ENCODE peak calls at places on chromosomes 16 and 17, in six cellular contexts. One of them, this sample, is unnamed.

GRCh38 chr17:68867759-68868516 is 87.3 kb downstream of the ABCA8 start:
- DNase-seq in tibial nerve: no peak
- DNase-seq in lung: no peak
- DNase-seq in H9: no peak
- DNase-seq in neural crest cell: no peak
- DNase-seq in glutamatergic neuron: no peak
- DNase-seq in this sample: no peak

GRCh38 chr16:68275611-68276191 is 11.4 kb downstream of the SLC7A6 start:
- DNase-seq in tibial nerve: no peak
- DNase-seq in lung: no peak
- DNase-seq in H9: no peak
- DNase-seq in neural crest cell: no peak
- DNase-seq in glutamatergic neuron: no peak
- DNase-seq in this sample: no peak

GRCh38 chr17:4304417-4305027 is 40.7 kb upstream of the ANKFY1 start:
- DNase-seq in tibial nerve: no peak
- DNase-seq in lung: peak; percentile 51
- DNase-seq in H9: no peak
- DNase-seq in neural crest cell: peak; percentile 52
- DNase-seq in glutamatergic neuron: peak; percentile 49
- DNase-seq in this sample: peak; percentile 22

GRCh38 chr17:36736201-36737156 is 135.1 kb downstream of the MRM1 start:
- DNase-seq in tibial nerve: no peak
- DNase-seq in lung: no peak
- DNase-seq in H9: peak; percentile 32
- DNase-seq in neural crest cell: no peak
- DNase-seq in glutamatergic neuron: no peak
- DNase-seq in this sample: no peak

GRCh38 chr16:15643453-15644305 is 725 bp upstream of the MARF1 start:
- DNase-seq in tibial nerve: no peak
- DNase-seq in lung: no peak
- DNase-seq in H9: no peak
- DNase-seq in neural crest cell: peak; percentile 4
- DNase-seq in glutamatergic neuron: no peak
- DNase-seq in this sample: peak; percentile 35

GRCh38 chr17:66655861-66656260 is 179.1 kb upstream of the CACNG5 start:
- DNase-seq in tibial nerve: no peak
- DNase-seq in lung: no peak
- DNase-seq in H9: no peak
- DNase-seq in neural crest cell: no peak
- DNase-seq in glutamatergic neuron: no peak
- DNase-seq in this sample: no peak

GRCh38 chr16:65032397-65032796 is 89.5 kb downstream of the CDH11 start:
- DNase-seq in tibial nerve: no peak
- DNase-seq in lung: no peak
- DNase-seq in H9: no peak
- DNase-seq in neural crest cell: no peak
- DNase-seq in glutamatergic neuron: no peak
- DNase-seq in this sample: no peak

GRCh38 chr17:68310141-68310540 is 18.8 kb downstream of the ARSG start:
- DNase-seq in tibial nerve: no peak
- DNase-seq in lung: no peak
- DNase-seq in H9: no peak
- DNase-seq in neural crest cell: no peak
- DNase-seq in glutamatergic neuron: no peak
- DNase-seq in this sample: no peak

GRCh38 chr16:48366165-48367093 is 18.8 kb downstream of the SIAH1 start:
- DNase-seq in tibial nerve: no peak
- DNase-seq in lung: peak; percentile 65
- DNase-seq in H9: peak; percentile 56
- DNase-seq in neural crest cell: no peak
- DNase-seq in glutamatergic neuron: peak; percentile 27
- DNase-seq in this sample: peak; percentile 66

GRCh38 chr17:80291260-80291659 is 30.6 kb downstream of the RNF213 start:
- DNase-seq in tibial nerve: no peak
- DNase-seq in lung: no peak
- DNase-seq in H9: no peak
- DNase-seq in neural crest cell: no peak
- DNase-seq in glutamatergic neuron: no peak
- DNase-seq in this sample: no peak

GRCh38 chr16:18833707-18834505 is 32.6 kb upstream of the ARL6IP1 start:
- DNase-seq in tibial nerve: no peak
- DNase-seq in lung: no peak
- DNase-seq in H9: no peak
- DNase-seq in neural crest cell: no peak
- DNase-seq in glutamatergic neuron: no peak
- DNase-seq in this sample: no peak

GRCh38 chr16:24013733-24014645 is 178.2 kb downstream of the PRKCB start:
- DNase-seq in tibial nerve: no peak
- DNase-seq in lung: no peak
- DNase-seq in H9: no peak
- DNase-seq in neural crest cell: no peak
- DNase-seq in glutamatergic neuron: no peak
- DNase-seq in this sample: no peak

GRCh38 chr17:49779730-49780220 is 8.7 kb upstream of the KAT7 start:
- DNase-seq in tibial nerve: no peak
- DNase-seq in lung: no peak
- DNase-seq in H9: no peak
- DNase-seq in neural crest cell: no peak
- DNase-seq in glutamatergic neuron: no peak
- DNase-seq in this sample: peak; percentile 79

GRCh38 chr17:7063518-7064094 is 16.4 kb downstream of the CLEC10A start:
- DNase-seq in tibial nerve: no peak
- DNase-seq in lung: no peak
- DNase-seq in H9: no peak
- DNase-seq in neural crest cell: no peak
- DNase-seq in glutamatergic neuron: no peak
- DNase-seq in this sample: no peak

GRCh38 chr17:60971515-60972369 is 294.1 kb downstream of the BCAS3 start:
- DNase-seq in tibial nerve: no peak
- DNase-seq in lung: no peak
- DNase-seq in H9: peak; percentile 64
- DNase-seq in neural crest cell: peak; percentile 41
- DNase-seq in glutamatergic neuron: peak; percentile 56
- DNase-seq in this sample: peak; percentile 41

GRCh38 chr17:78133179-78133951 is 2.8 kb downstream of the TMC8 start:
- DNase-seq in tibial nerve: no peak
- DNase-seq in lung: no peak
- DNase-seq in H9: no peak
- DNase-seq in neural crest cell: no peak
- DNase-seq in glutamatergic neuron: no peak
- DNase-seq in this sample: no peak

GRCh38 chr16:57186630-57187507 is 740 bp downstream of the RSPRY1 start:
- DNase-seq in tibial nerve: no peak
- DNase-seq in lung: peak; percentile 30
- DNase-seq in H9: peak; percentile 28
- DNase-seq in neural crest cell: peak; percentile 2
- DNase-seq in glutamatergic neuron: peak; percentile 26
- DNase-seq in this sample: no peak

GRCh38 chr16:31513126-31513525 is 4.9 kb upstream of the RUSF1 start:
- DNase-seq in tibial nerve: no peak
- DNase-seq in lung: no peak
- DNase-seq in H9: no peak
- DNase-seq in neural crest cell: no peak
- DNase-seq in glutamatergic neuron: no peak
- DNase-seq in this sample: no peak

DNA sequence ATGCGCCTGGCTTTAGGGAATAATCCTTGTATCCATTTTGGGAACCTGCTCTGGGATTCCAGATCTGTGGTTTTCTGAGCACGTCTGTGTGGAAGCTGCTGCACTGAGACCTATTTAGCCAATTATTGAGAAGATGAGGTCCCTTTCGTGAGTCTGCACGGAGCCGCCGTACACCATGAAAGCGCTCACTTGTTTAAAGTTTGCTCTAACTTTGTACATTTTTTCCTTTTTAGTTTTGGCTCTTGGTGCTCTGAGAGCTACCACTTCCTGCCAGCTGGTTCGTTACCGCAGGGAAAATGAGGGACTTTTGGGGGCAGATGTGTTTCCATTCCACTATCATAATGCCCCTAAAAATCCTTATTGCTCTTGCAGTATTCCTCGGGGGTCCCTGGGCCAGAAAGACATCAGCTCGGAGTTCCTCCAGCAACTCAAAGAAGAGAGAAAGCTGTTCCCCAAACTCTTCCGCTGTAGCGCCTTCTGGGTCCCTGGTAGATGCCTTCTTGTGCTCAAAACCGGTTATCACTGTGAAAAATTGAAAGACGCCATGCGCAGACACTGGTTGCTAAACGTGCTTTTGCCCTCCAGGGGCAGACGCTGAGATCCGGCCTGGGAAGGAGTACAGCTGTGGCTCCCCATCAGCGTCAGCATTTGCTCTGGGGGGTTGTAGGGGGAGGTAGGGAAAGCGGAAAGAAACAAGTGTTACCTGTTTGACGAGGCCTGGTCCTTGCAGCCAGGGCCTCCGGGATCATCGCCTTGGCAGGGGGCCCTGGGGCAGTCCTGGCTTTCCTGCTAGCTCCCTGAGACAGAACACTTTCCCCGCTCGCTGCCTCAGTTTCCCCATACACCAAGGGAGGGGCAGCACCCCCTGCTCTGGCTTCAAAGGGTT is 238.1 kb downstream of the MRTFB start:
- DNase-seq in tibial nerve: no peak
- DNase-seq in lung: no peak
- DNase-seq in H9: peak; percentile 82
- DNase-seq in neural crest cell: no peak
- DNase-seq in glutamatergic neuron: no peak
- DNase-seq in this sample: no peak
- TF ChIP-seq CTCF in tibial nerve: no peak
- TF ChIP-seq CTCF in lung: no peak
- TF ChIP-seq CTCF in H9: peak; percentile 48
- TF ChIP-seq CTCF in neural crest cell: peak; percentile 41
- TF ChIP-seq CTCF in glutamatergic neuron: no peak
- TF ChIP-seq CTCF in this sample: no peak

GRCh38 chr17:19390951-19391350 is 4.0 kb upstream of the MFAP4 start:
- DNase-seq in tibial nerve: no peak
- DNase-seq in lung: no peak
- DNase-seq in H9: no peak
- DNase-seq in neural crest cell: no peak
- DNase-seq in glutamatergic neuron: no peak
- DNase-seq in this sample: no peak
- TF ChIP-seq CTCF in tibial nerve: no peak
- TF ChIP-seq CTCF in lung: no peak
- TF ChIP-seq CTCF in H9: no peak
- TF ChIP-seq CTCF in neural crest cell: no peak
- TF ChIP-seq CTCF in glutamatergic neuron: no peak
- TF ChIP-seq CTCF in this sample: no peak

GRCh38 chr17:73953206-73954033 is 250.1 kb upstream of the RPL38 start:
- DNase-seq in tibial nerve: no peak
- DNase-seq in lung: no peak
- DNase-seq in H9: no peak
- DNase-seq in neural crest cell: no peak
- DNase-seq in glutamatergic neuron: no peak
- DNase-seq in this sample: no peak

GRCh38 chr17:73952136-73952497 is 251.4 kb upstream of the RPL38 start:
- DNase-seq in tibial nerve: no peak
- DNase-seq in lung: no peak
- DNase-seq in H9: no peak
- DNase-seq in neural crest cell: peak; percentile 32
- DNase-seq in glutamatergic neuron: peak; percentile 46
- DNase-seq in this sample: no peak

GRCh38 chr17:73950515-73950914 is 253.0 kb upstream of the RPL38 start:
- DNase-seq in tibial nerve: no peak
- DNase-seq in lung: no peak
- DNase-seq in H9: peak; percentile 56
- DNase-seq in neural crest cell: no peak
- DNase-seq in glutamatergic neuron: no peak
- DNase-seq in this sample: no peak

GRCh38 chr17:73954981-73955380 is 248.5 kb upstream of the RPL38 start:
- DNase-seq in tibial nerve: no peak
- DNase-seq in lung: no peak
- DNase-seq in H9: no peak
- DNase-seq in neural crest cell: no peak
- DNase-seq in glutamatergic neuron: no peak
- DNase-seq in this sample: no peak

DNA sequence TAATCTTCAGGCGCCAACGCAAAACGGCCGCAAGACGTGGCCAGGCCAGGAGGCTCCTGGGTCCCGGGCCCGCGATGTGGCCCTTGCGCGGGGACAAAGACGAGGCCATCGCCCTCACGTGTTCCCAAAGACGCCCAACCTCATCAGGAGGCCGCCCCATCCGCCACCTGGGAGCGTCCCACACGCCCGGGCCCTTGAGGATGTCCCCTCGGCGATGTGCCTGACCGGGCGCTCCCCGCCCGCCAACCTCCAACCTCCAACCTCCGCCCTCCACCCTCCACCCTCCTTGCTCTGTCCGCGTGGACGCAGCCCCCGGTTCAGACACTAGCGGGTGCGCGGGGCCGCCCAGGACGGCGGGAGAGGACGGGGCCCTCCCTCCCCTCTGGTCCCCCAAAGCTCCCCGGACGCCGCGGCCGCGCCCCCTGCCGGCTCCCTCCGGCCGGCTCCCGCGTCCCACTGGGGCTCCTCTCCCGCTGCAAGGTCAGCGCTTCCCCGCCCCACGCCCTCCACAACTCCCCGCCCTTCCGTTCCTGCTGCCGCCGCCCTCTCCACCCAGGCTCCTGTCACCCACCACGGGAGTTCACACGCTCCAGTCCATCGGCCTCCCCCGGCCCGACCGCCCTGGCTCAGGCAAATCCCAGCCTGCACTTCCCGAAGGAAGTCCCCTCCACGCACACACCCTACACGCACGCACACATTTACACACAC is 250.8 kb upstream of the RPL38 start:
- DNase-seq in tibial nerve: no peak
- DNase-seq in lung: no peak
- DNase-seq in H9: peak; percentile 69
- DNase-seq in neural crest cell: peak; percentile 73
- DNase-seq in glutamatergic neuron: peak; percentile 81
- DNase-seq in this sample: no peak
- TF ChIP-seq CTCF in tibial nerve: peak; percentile 42
- TF ChIP-seq CTCF in lung: peak; percentile 8
- TF ChIP-seq CTCF in H9: peak; percentile 68
- TF ChIP-seq CTCF in neural crest cell: peak; percentile 67
- TF ChIP-seq CTCF in glutamatergic neuron: peak; percentile 59
- TF ChIP-seq CTCF in this sample: peak; percentile 39

GRCh38 chr17:58112970-58113631 is 29.9 kb downstream of the DYNLL2 start:
- DNase-seq in tibial nerve: peak; percentile 58
- DNase-seq in lung: peak; percentile 80
- DNase-seq in H9: peak; percentile 85
- DNase-seq in neural crest cell: peak; percentile 93
- DNase-seq in glutamatergic neuron: peak; percentile 89
- DNase-seq in this sample: peak; percentile 33
- TF ChIP-seq CTCF in tibial nerve: peak; percentile 88
- TF ChIP-seq CTCF in lung: peak; percentile 97
- TF ChIP-seq CTCF in H9: peak; percentile 95
- TF ChIP-seq CTCF in neural crest cell: peak; percentile 99
- TF ChIP-seq CTCF in glutamatergic neuron: peak; percentile 90
- TF ChIP-seq CTCF in this sample: peak; percentile 96

DNA sequence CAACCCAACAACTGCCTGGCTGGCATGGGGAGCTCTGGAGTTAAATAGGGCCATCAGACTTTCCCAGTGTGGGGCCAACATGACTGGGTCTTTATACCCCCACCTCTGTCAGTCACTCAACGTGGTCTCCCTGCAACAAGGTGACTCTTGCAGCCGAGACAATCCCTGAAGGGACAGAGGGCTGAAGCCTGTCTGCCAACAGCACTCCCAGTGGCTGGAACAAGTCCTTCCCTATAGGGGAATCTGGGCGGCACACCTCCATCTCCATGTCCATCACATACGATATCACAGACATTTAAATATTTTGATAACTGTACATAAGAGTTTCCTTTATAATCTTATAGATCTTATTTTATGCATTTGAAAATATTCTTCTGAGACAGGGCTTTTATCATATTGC is 4.8 kb upstream of the MAPT start:
- DNase-seq in tibial nerve: no peak
- DNase-seq in lung: no peak
- DNase-seq in H9: peak; percentile 73
- DNase-seq in neural crest cell: no peak
- DNase-seq in glutamatergic neuron: no peak
- DNase-seq in this sample: no peak
- TF ChIP-seq CTCF in tibial nerve: no peak
- TF ChIP-seq CTCF in lung: no peak
- TF ChIP-seq CTCF in H9: peak; percentile 65
- TF ChIP-seq CTCF in neural crest cell: peak; percentile 42
- TF ChIP-seq CTCF in glutamatergic neuron: no peak
- TF ChIP-seq CTCF in this sample: no peak